ENCODE peak calls at places on chromosome 12, in six cellular contexts. V is iPS-NIHi11; P is Peyer's patch; M is effector memory CD4-positive, alpha-beta T cell; N is CMK; T is GM13976. U is an unnamed sample.

GRCh38 chr12:3055712-3056467 is 21.3 kb upstream of the TSPAN9 start:
- DNase-seq in V (peak; percentile 46), P (no peak), N (no peak), T (no peak), M (no peak), U (no peak)

GRCh38 chr12:23523339-23523738 is 426.1 kb downstream of the SOX5 start:
- DNase-seq in T (no peak), V (no peak), M (no peak), P (no peak), N (no peak), U (no peak)

GRCh38 chr12:124428792-124429281 is 133.9 kb downstream of the RFLNA start:
- DNase-seq in T (no peak), V (no peak), P (no peak), M (no peak), N (no peak), U (no peak)

GRCh38 chr12:25436206-25436912 is 116.7 kb downstream of the LMNTD1 start:
- DNase-seq in T (peak; percentile 47), N (no peak), V (peak; percentile 67), P (no peak), M (no peak), U (no peak)

GRCh38 chr12:2294651-2295475 is 242.1 kb downstream of the CACNA1C start:
- DNase-seq in P (no peak), T (no peak), N (no peak), M (no peak), V (no peak), U (no peak)

GRCh38 chr12:118120579-118121363 is 15.2 kb upstream of the PEBP1 start:
- DNase-seq in N (no peak), P (peak; percentile 71), V (peak; percentile 89), M (peak; percentile 39), T (peak; percentile 87), U (peak; percentile 46)

GRCh38 chr12:65742481-65742971 is 81.8 kb upstream of the HMGA2 start:
- DNase-seq in M (no peak), N (no peak), P (no peak), T (no peak), V (no peak), U (no peak)

GRCh38 chr12:115132145-115132544 is 448.2 kb upstream of the TBX3 start:
- DNase-seq in T (no peak), M (no peak), V (no peak), N (no peak), P (no peak), U (no peak)

GRCh38 chr12:41706376-41706775 is 438.3 kb downstream of the GXYLT1 start:
- DNase-seq in M (no peak), P (no peak), V (no peak), N (no peak), T (no peak), U (no peak)

GRCh38 chr12:51759175-51759574 is 89.3 kb downstream of the FIGNL2 start:
- DNase-seq in V (no peak), P (no peak), T (no peak), N (no peak), M (no peak), U (no peak)

GRCh38 chr12:46221255-46222128 is 47.4 kb downstream of the SLC38A1 start:
- DNase-seq in P (no peak), N (peak; percentile 27), M (no peak), T (no peak), V (no peak), U (no peak)

GRCh38 chr12:57237653-57237951 is 8.1 kb downstream of the SHMT2 start:
- DNase-seq in T (no peak), M (no peak), P (no peak), V (no peak), N (no peak), U (no peak)

GRCh38 chr12:92949466-92949865 is 20.4 kb upstream of the EEA1 start:
- DNase-seq in V (no peak), P (no peak), T (no peak), N (no peak), M (no peak), U (no peak)

GRCh38 chr12:51678086-51678724 is 87.2 kb downstream of the SCN8A start:
- DNase-seq in V (peak; percentile 76), T (peak; percentile 54), N (peak; percentile 11), P (no peak), M (no peak), U (no peak)

GRCh38 chr12:6826125-6826733 is 2.0 kb upstream of the P3H3 start:
- DNase-seq in M (no peak), T (no peak), N (no peak), P (no peak), V (no peak), U (no peak)

GRCh38 chr12:47068539-47068938 is 10.9 kb upstream of the PCED1B start:
- DNase-seq in P (no peak), T (no peak), M (no peak), N (no peak), V (peak; percentile 14), U (no peak)

GRCh38 chr12:26791328-26791791 is 41.6 kb downstream of the ITPR2 start:
- DNase-seq in P (no peak), T (no peak), N (no peak), M (no peak), V (no peak), U (no peak)

GRCh38 chr12:27361372-27361771 is 28.7 kb downstream of the BMAL2 start:
- DNase-seq in M (no peak), T (no peak), N (no peak), P (no peak), V (no peak), U (no peak)

GRCh38 chr12:55729592-55730446 is 1.0 kb upstream of the CD63 start:
- DNase-seq in M (no peak), P (peak; percentile 79), V (peak; percentile 83), N (peak; percentile 80), T (peak; percentile 84), U (peak; percentile 50)

GRCh38 chr12:29103539-29103974 is 45.5 kb upstream of the FAR2 start:
- DNase-seq in N (no peak), T (peak; percentile 44), M (no peak), V (no peak), P (peak; percentile 33), U (no peak)

GRCh38 chr12:22285871-22286270 is 48.6 kb downstream of the ST8SIA1 start:
- DNase-seq in T (no peak), P (no peak), N (no peak), V (no peak), M (no peak), U (no peak)

GRCh38 chr12:13204428-13204827 is 7.9 kb downstream of the EMP1 start:
- DNase-seq in P (no peak), T (no peak), N (no peak), V (no peak), M (no peak), U (no peak)

GRCh38 chr12:112973016-112973711 is 5.2 kb upstream of the OAS2 start:
- DNase-seq in V (no peak), N (no peak), T (no peak), P (no peak), M (no peak), U (no peak)

GRCh38 chr12:15788266-15789214 is 648 bp downstream of the EPS8 start:
- DNase-seq in T (peak; percentile 34), V (peak; percentile 18), N (no peak), P (no peak), M (no peak), U (peak; percentile 9)

GRCh38 chr12:102691773-102692555 is 211.6 kb upstream of the IGF1 start:
- DNase-seq in P (no peak), N (no peak), V (peak; percentile 22), T (no peak), M (no peak), U (no peak)

GRCh38 chr12:80988986-80989385 is 51.3 kb upstream of the LIN7A start:
- DNase-seq in N (no peak), P (no peak), V (no peak), T (no peak), M (no peak), U (no peak)

GRCh38 chr12:58608711-58609110 is 311.6 kb downstream of the LRIG3 start:
- DNase-seq in P (no peak), V (no peak), N (no peak), M (no peak), T (no peak), U (no peak)

GRCh38 chr12:14567311-14568195 is at the start of gene PLBD1:
- DNase-seq in V (peak; percentile 81), P (peak; percentile 19), N (no peak), M (no peak), T (peak; percentile 64), U (no peak)

GRCh38 chr12:101501410-101502045 is 26.4 kb downstream of the SPIC start:
- DNase-seq in M (no peak), P (no peak), V (no peak), T (no peak), N (no peak), U (no peak)

GRCh38 chr12:75724913-75725312 is 213.5 kb upstream of the KRR1 start:
- DNase-seq in M (no peak), P (no peak), N (no peak), V (no peak), T (no peak), U (no peak)

GRCh38 chr12:49244161-49244560 is 20.7 kb upstream of the TUBA1C start:
- DNase-seq in V (no peak), N (no peak), T (no peak), M (no peak), P (no peak), U (no peak)

GRCh38 chr12:56084958-56085543 is 5.1 kb downstream of the ERBB3 start:
- DNase-seq in V (peak; percentile 70), M (no peak), P (no peak), T (no peak), N (no peak), U (no peak)

GRCh38 chr12:89775336-89776005 is 66.8 kb upstream of the ATP2B1 start:
- DNase-seq in V (no peak), P (no peak), N (no peak), T (no peak), M (no peak), U (no peak)

GRCh38 chr12:49866859-49867579 is 24.1 kb upstream of the BCDIN3D start:
- DNase-seq in T (peak; percentile 95), M (peak; percentile 41), N (peak; percentile 26), V (peak; percentile 96), P (peak; percentile 71), U (peak; percentile 54)

U was measured in activated T-helper 9 cell treated with anti-CD3 and anti-CD28 coated beads, Interleukin-2, amount 50 U/mL, for 16 hours.